ENCODE peak calls at places on chromosomes 16 and 17, in six cellular contexts. D is AG10803; B is effector CD4-positive, alpha-beta T cell; E is hepatic stellate cell; T is NCI-H1092; M is sciatic nerve. R is an unnamed sample.

GRCh38 chr17:75494326-75494877 is 20.9 kb downstream of the CASKIN2 start:
- DNase-seq in D (no peak), B (no peak), E (no peak), T (no peak), M (no peak), R (no peak)

GRCh38 chr17:76394166-76394565 is 9.8 kb downstream of the SPHK1 start:
- DNase-seq in D (no peak), B (no peak), E (no peak), T (no peak), M (no peak), R (no peak)

GRCh38 chr16:8571061-8571596 is 19.2 kb downstream of the TMEM114 start:
- DNase-seq in D (peak), B (no peak), E (peak), T (no peak), M (no peak), R (peak)

GRCh38 chr17:47687328-47687690 is 6.7 kb upstream of the TBKBP1 start:
- DNase-seq in D (no peak), B (no peak), E (no peak), T (no peak), M (no peak), R (no peak)

GRCh38 chr17:31085563-31085962 is 9.2 kb upstream of the NF1 start:
- DNase-seq in D (peak), B (no peak), E (peak), T (no peak), M (no peak), R (no peak)

GRCh38 chr17:42596386-42596785 is 12.8 kb downstream of the RETREG3 start:
- DNase-seq in D (no peak), B (no peak), E (no peak), T (no peak), M (no peak), R (no peak)

GRCh38 chr16:28140788-28141618 is 70.8 kb downstream of the XPO6 start:
- DNase-seq in D (no peak), B (peak), E (no peak), T (no peak), M (no peak), R (no peak)

GRCh38 chr16:62077998-62078397 is 41.8 kb upstream of the CDH8 start:
- DNase-seq in D (peak), B (no peak), E (no peak), T (no peak), M (no peak), R (no peak)

GRCh38 chr17:13756763-13757162 is 155.0 kb upstream of the HS3ST3A1 start:
- DNase-seq in D (no peak), B (no peak), E (no peak), T (no peak), M (no peak), R (no peak)

GRCh38 chr17:46732754-46733398 is 85.6 kb downstream of the WNT3 start:
- DNase-seq in D (no peak), B (no peak), E (no peak), T (no peak), M (no peak), R (no peak)

GRCh38 chr16:67531247-67531646 is 2.6 kb downstream of the RIPOR1 start:
- DNase-seq in D (no peak), B (no peak), E (no peak), T (no peak), M (no peak), R (no peak)

GRCh38 chr17:58344791-58345157 is 7.2 kb downstream of the SUPT4H1 start:
- DNase-seq in D (no peak), B (peak), E (no peak), T (no peak), M (no peak), R (no peak)

GRCh38 chr16:84024854-84025253 is 17.7 kb downstream of the SLC38A8 start:
- DNase-seq in D (peak), B (no peak), E (peak), T (no peak), M (no peak), R (no peak)

R was measured in AG04449.